ENCODE peak calls at places on chromosomes 12 and 14, in five cellular contexts. F, V, B, H and D are unnamed samples.

GRCh38 chr12:119512772-119513497 is 80.6 kb upstream of the TMEM233 start:
- DNase-seq in F (no peak), V (peak), B (peak), H (peak), D (no peak)

GRCh38 chr12:19894049-19894448 is 454.8 kb downstream of the AEBP2 start:
- DNase-seq in F (no peak), V (peak), B (no peak), H (peak), D (no peak)

GRCh38 chr14:103072595-103073366 is 11.2 kb upstream of the LBHD2 start:
- DNase-seq in F (no peak), V (no peak), B (no peak), H (no peak), D (no peak)

GRCh38 chr14:96095581-96096476 is 56.7 kb downstream of the C14orf132 start:
- DNase-seq in F (peak), V (peak), B (peak), H (peak), D (peak)

GRCh38 chr12:92585106-92585775 is 117.5 kb upstream of the PLEKHG7 start:
- DNase-seq in F (no peak), V (no peak), B (no peak), H (no peak), D (no peak)

GRCh38 chr12:131897276-131897675 is 2.9 kb downstream of the ULK1 start:
- DNase-seq in F (peak), V (no peak), B (no peak), H (no peak), D (no peak)

GRCh38 chr14:34318014-34318413 is 144.0 kb downstream of the SPTSSA start:
- DNase-seq in F (no peak), V (no peak), B (no peak), H (no peak), D (no peak)

GRCh38 chr12:109057376-109057775 is 5.0 kb downstream of the USP30 start:
- DNase-seq in F (no peak), V (no peak), B (no peak), H (no peak), D (no peak)

GRCh38 chr14:36241183-36241582 is 64.7 kb upstream of the PTCSC3 start:
- DNase-seq in F (no peak), V (no peak), B (no peak), H (no peak), D (no peak)

GRCh38 chr12:12022306-12022931 is 48.3 kb upstream of the BCL2L14 start:
- DNase-seq in F (no peak), V (no peak), B (no peak), H (no peak), D (no peak)

GRCh38 chr12:127149226-127149964 is 1117.6 kb upstream of the TMEM132C start:
- DNase-seq in F (no peak), V (peak), B (no peak), H (peak), D (peak)

GRCh38 chr12:110916295-110916875 is 4.0 kb downstream of the MYL2 start:
- DNase-seq in F (no peak), V (peak), B (no peak), H (peak), D (no peak)

GRCh38 chr12:95277139-95277538 is 59.5 kb downstream of the VEZT start:
- DNase-seq in F (no peak), V (peak), B (no peak), H (peak), D (peak)

GRCh38 chr14:67636361-67636919 is 16.7 kb downstream of the ARG2 start:
- DNase-seq in F (no peak), V (peak), B (no peak), H (no peak), D (no peak)

GRCh38 chr12:14803830-14804160 is 325 bp downstream of the C12orf60 start:
- DNase-seq in F (no peak), V (no peak), B (no peak), H (no peak), D (no peak)

GRCh38 chr12:53568428-53569173 is 57.6 kb downstream of the ATF7 start:
- DNase-seq in F (no peak), V (peak), B (no peak), H (peak), D (no peak)

GRCh38 chr12:67748761-67749075 is 100.2 kb downstream of the DYRK2 start:
- DNase-seq in F (no peak), V (no peak), B (peak), H (no peak), D (peak)

GRCh38 chr12:84463756-84464495 is 448.7 kb downstream of the SLC6A15 start:
- DNase-seq in F (no peak), V (peak), B (no peak), H (peak), D (no peak)

GRCh38 chr14:106586098-106586704 is 1059.8 kb downstream of the TMEM121 start:
- DNase-seq in F (no peak), V (no peak), B (peak), H (no peak), D (no peak)
- TF ChIP-seq CTCF in F (no peak), V (no peak), B (peak), H (no peak), D (no peak)

DNA sequence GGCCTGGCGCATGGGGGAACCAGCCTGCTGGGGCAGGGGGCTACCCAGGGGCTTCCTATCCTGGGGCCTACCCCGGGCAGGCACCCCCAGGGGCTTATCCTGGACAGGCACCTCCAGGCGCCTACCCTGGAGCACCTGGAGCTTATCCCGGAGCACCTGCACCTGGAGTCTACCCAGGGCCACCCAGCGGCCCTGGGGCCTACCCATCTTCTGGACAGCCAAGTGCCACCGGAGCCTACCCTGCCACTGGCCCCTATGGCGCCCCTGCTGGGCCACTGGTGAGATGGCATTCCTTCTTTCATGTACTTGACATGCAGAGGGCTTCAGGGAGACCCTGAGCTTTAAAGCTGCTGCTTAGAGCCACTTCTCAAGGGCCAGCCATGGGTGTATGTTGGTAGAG is 9.0 kb downstream of the LGALS3 start:
- DNase-seq in F (no peak), V (no peak), B (no peak), H (no peak), D (no peak)
- TF ChIP-seq CTCF in F (no peak), V (peak), B (no peak), H (peak), D (peak)

GRCh38 chr14:106875503-106875902 is 1349.1 kb downstream of the TMEM121 start:
- DNase-seq in F (no peak), V (no peak), B (peak), H (no peak), D (no peak)
- TF ChIP-seq CTCF in F (no peak), V (no peak), B (peak), H (no peak), D (no peak)

DNA sequence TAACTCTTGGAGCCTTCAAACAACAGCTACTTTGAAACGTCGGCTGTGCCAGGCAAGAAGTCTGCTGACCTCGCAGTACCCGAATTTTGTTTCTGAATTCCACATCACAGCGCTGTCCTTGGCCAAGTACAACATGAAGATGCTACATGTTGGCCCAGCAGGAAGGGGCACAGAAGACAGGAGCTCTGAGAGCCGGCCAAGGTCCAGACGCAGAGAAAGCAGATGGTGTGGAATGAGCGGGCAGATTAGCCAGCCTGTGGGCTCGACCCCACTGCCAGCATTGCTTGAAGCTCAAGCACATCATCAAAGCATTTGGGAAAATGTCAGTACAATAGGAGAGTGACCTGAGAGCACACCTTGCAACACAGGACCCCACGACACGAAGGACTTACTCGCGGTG is 64.5 kb downstream of the FZD10 start:
- DNase-seq in F (no peak), V (no peak), B (no peak), H (no peak), D (no peak)
- TF ChIP-seq CTCF in F (no peak), V (no peak), B (no peak), H (no peak), D (no peak)

GRCh38 chr12:98803468-98804209 is 158.5 kb downstream of the APAF1 start:
- DNase-seq in F (no peak), V (peak), B (no peak), H (no peak), D (no peak)
- TF ChIP-seq CTCF in F (no peak), V (no peak), B (no peak), H (no peak), D (peak)

GRCh38 chr12:130761537-130762318 is 45.6 kb upstream of the RIMBP2 start:
- DNase-seq in F (peak), V (peak), B (peak), H (peak), D (peak)
- TF ChIP-seq CTCF in F (peak), V (peak), B (no peak), H (peak), D (peak)

DNA sequence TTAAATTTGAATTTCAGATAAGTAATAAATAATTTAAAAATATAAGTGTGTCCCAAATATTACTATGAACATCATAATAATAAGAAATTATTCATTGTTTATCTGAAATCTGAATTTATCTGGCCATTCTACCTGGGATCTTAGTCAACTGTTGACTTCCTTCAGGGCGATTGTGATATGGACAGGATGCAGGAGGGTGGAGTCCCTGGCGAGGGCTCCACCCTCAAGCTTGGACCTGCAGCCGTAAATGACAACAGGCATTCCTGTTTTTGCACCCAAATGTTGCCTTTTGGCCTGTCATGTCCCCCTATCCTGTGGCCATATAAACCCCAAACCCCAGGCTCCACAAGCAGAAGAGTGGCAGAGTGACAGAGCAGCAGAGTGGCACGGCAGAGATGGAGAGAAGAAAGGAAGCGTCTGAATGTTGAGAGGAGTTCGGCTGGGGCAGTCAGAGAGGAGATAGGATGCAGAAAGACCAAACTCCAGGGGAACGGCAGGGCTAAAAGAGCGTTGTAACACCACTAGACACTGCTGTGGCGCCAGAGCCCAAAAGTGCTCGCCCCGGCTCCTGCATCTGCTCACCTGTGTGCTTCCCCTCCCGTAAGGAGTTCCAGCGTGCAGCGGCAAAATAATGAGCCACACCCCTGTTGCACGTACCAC is 39.4 kb upstream of the FUT8 start:
- DNase-seq in F (no peak), V (no peak), B (no peak), H (no peak), D (no peak)
- TF ChIP-seq CTCF in F (no peak), V (no peak), B (no peak), H (no peak), D (no peak)

GRCh38 chr12:64691793-64692583 is 67.2 kb downstream of the GNS start:
- DNase-seq in F (no peak), V (no peak), B (no peak), H (no peak), D (no peak)

GRCh38 chr12:64695550-64695949 is 63.7 kb downstream of the GNS start:
- DNase-seq in F (no peak), V (no peak), B (no peak), H (no peak), D (no peak)

GRCh38 chr12:64699504-64700115 is 59.6 kb downstream of the GNS start:
- DNase-seq in F (no peak), V (no peak), B (no peak), H (no peak), D (no peak)

GRCh38 chr12:64694130-64695078 is 64.8 kb downstream of the GNS start:
- DNase-seq in F (peak), V (no peak), B (no peak), H (no peak), D (no peak)

GRCh38 chr12:64696065-64696741 is 63.0 kb downstream of the GNS start:
- DNase-seq in F (no peak), V (peak), B (no peak), H (peak), D (peak)
- TF ChIP-seq CTCF in F (peak), V (peak), B (no peak), H (peak), D (peak)

GRCh38 chr14:25026476-25027137 is 23.3 kb downstream of the STXBP6 start:
- DNase-seq in F (no peak), V (no peak), B (no peak), H (no peak), D (no peak)

GRCh38 chr14:25037032-25037431 is 12.9 kb downstream of the STXBP6 start:
- DNase-seq in F (no peak), V (no peak), B (no peak), H (no peak), D (no peak)

GRCh38 chr14:25034803-25035681 is 14.9 kb downstream of the STXBP6 start:
- DNase-seq in F (no peak), V (no peak), B (peak), H (no peak), D (no peak)

GRCh38 chr14:25033358-25033757 is 16.6 kb downstream of the STXBP6 start:
- DNase-seq in F (no peak), V (no peak), B (no peak), H (no peak), D (no peak)

DNA sequence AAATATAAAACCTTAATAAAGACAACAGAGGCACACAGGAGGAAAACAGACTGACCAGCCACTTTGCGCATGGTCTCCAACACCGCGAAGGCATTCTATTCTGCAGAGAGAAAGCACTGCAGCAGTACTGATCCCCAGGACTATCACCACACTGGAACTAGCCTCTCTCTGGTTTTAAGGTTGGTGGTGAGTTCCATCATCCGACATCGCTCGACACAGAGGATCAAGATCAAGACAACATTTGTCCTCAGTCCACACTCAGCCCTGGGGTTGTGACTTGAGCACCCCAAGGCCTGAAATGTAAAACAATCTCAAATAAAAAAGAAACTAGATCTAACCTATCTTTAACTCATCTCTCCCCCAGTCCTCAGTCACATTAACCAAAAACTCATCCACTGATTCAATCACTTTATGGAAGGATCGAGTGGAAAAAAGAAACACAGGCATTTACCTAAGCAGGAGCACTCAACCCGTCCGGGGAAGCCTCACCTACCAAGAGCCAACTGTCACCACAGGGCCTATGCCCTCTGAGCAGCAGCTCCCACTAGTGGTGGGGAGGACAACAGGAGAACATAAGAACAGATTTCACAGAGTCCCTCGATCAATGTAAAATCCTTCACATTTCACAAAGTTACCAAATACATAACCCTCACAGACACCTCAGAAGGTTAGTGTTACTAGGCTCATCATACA is 17.7 kb downstream of the STXBP6 start:
- DNase-seq in F (no peak), V (no peak), B (no peak), H (no peak), D (no peak)
- TF ChIP-seq CTCF in F (no peak), V (no peak), B (no peak), H (peak), D (peak)